ENCODE peak calls at places on chromosomes 7 and 10, in ten cellular contexts. One of them, this sample, is unnamed.
A peak's percentile ranks its signal among the peaks of the same experiment; 100 is the strongest.

GRCh38 chr10:85702768-85703167 is 663.8 kb downstream of the GRID1 start:
- DNase-seq in dorsolateral prefrontal cortex: no peak
- DNase-seq in AG09319: no peak
- DNase-seq in M059J: no peak
- DNase-seq in NCI-H1092 treated with DMSO at 0.1 percent for 48 hours: no peak
- DNase-seq in fibroblast of mammary gland: no peak
- DNase-seq in AG09309: no peak
- DNase-seq in iris pigment epithelial cell: no peak
- DNase-seq in activated T-helper 1 cell treated with anti-CD3 and anti-CD28 coated beads, Interleukin-12 subunit alpha, Interleukin-12 subunit beta, Interleukin-2, Interleukin-4 antibody, amounts not matched to agents 30 ng/mL and 10 ng/mL and 1 ng/mL, durations not matched to agents 14 hours and 24 hours and 36 hours: no peak
- DNase-seq in mucosa of gallbladder: no peak
- DNase-seq in this sample: no peak

GRCh38 chr7:127717502-127718125 is 65.6 kb downstream of the SND1 start:
- DNase-seq in dorsolateral prefrontal cortex: no peak
- DNase-seq in AG09319: no peak
- DNase-seq in M059J: peak; percentile 48
- DNase-seq in NCI-H1092 treated with DMSO at 0.1 percent for 48 hours: no peak
- DNase-seq in fibroblast of mammary gland: no peak
- DNase-seq in AG09309: no peak
- DNase-seq in iris pigment epithelial cell: peak; percentile 11
- DNase-seq in activated T-helper 1 cell treated with anti-CD3 and anti-CD28 coated beads, Interleukin-12 subunit alpha, Interleukin-12 subunit beta, Interleukin-2, Interleukin-4 antibody, amounts not matched to agents 30 ng/mL and 10 ng/mL and 1 ng/mL, durations not matched to agents 14 hours and 24 hours and 36 hours: no peak
- DNase-seq in mucosa of gallbladder: no peak
- DNase-seq in this sample: peak; percentile 61

GRCh38 chr10:101780818-101781654 is 2.2 kb downstream of the NPM3 start:
- DNase-seq in dorsolateral prefrontal cortex: peak; percentile 69
- DNase-seq in AG09319: peak; percentile 12
- DNase-seq in M059J: peak; percentile 61
- DNase-seq in NCI-H1092 treated with DMSO at 0.1 percent for 48 hours: peak; percentile 15
- DNase-seq in fibroblast of mammary gland: peak; percentile 61
- DNase-seq in AG09309: no peak
- DNase-seq in iris pigment epithelial cell: peak; percentile 59
- DNase-seq in activated T-helper 1 cell treated with anti-CD3 and anti-CD28 coated beads, Interleukin-12 subunit alpha, Interleukin-12 subunit beta, Interleukin-2, Interleukin-4 antibody, amounts not matched to agents 30 ng/mL and 10 ng/mL and 1 ng/mL, durations not matched to agents 14 hours and 24 hours and 36 hours: peak; percentile 65
- DNase-seq in mucosa of gallbladder: peak; percentile 59
- DNase-seq in this sample: peak; percentile 78

GRCh38 chr10:96259150-96259549 is 12.2 kb downstream of the BLNK start:
- DNase-seq in dorsolateral prefrontal cortex: no peak
- DNase-seq in AG09319: no peak
- DNase-seq in M059J: no peak
- DNase-seq in NCI-H1092 treated with DMSO at 0.1 percent for 48 hours: no peak
- DNase-seq in fibroblast of mammary gland: no peak
- DNase-seq in AG09309: no peak
- DNase-seq in iris pigment epithelial cell: no peak
- DNase-seq in activated T-helper 1 cell treated with anti-CD3 and anti-CD28 coated beads, Interleukin-12 subunit alpha, Interleukin-12 subunit beta, Interleukin-2, Interleukin-4 antibody, amounts not matched to agents 30 ng/mL and 10 ng/mL and 1 ng/mL, durations not matched to agents 14 hours and 24 hours and 36 hours: no peak
- DNase-seq in mucosa of gallbladder: no peak
- DNase-seq in this sample: no peak

GRCh38 chr10:121078672-121079102 is 227.5 kb downstream of the WDR11 start:
- DNase-seq in dorsolateral prefrontal cortex: no peak
- DNase-seq in AG09319: no peak
- DNase-seq in M059J: peak; percentile 75
- DNase-seq in NCI-H1092 treated with DMSO at 0.1 percent for 48 hours: no peak
- DNase-seq in fibroblast of mammary gland: no peak
- DNase-seq in AG09309: no peak
- DNase-seq in iris pigment epithelial cell: no peak
- DNase-seq in activated T-helper 1 cell treated with anti-CD3 and anti-CD28 coated beads, Interleukin-12 subunit alpha, Interleukin-12 subunit beta, Interleukin-2, Interleukin-4 antibody, amounts not matched to agents 30 ng/mL and 10 ng/mL and 1 ng/mL, durations not matched to agents 14 hours and 24 hours and 36 hours: no peak
- DNase-seq in mucosa of gallbladder: no peak
- DNase-seq in this sample: no peak

GRCh38 chr10:89138755-89139154 is 68.4 kb downstream of the CH25H start:
- DNase-seq in dorsolateral prefrontal cortex: no peak
- DNase-seq in AG09319: no peak
- DNase-seq in M059J: no peak
- DNase-seq in NCI-H1092 treated with DMSO at 0.1 percent for 48 hours: no peak
- DNase-seq in fibroblast of mammary gland: no peak
- DNase-seq in AG09309: no peak
- DNase-seq in iris pigment epithelial cell: no peak
- DNase-seq in activated T-helper 1 cell treated with anti-CD3 and anti-CD28 coated beads, Interleukin-12 subunit alpha, Interleukin-12 subunit beta, Interleukin-2, Interleukin-4 antibody, amounts not matched to agents 30 ng/mL and 10 ng/mL and 1 ng/mL, durations not matched to agents 14 hours and 24 hours and 36 hours: no peak
- DNase-seq in mucosa of gallbladder: no peak
- DNase-seq in this sample: no peak

GRCh38 chr10:115981056-115981455 is 291.9 kb downstream of the GFRA1 start:
- DNase-seq in dorsolateral prefrontal cortex: no peak
- DNase-seq in AG09319: no peak
- DNase-seq in M059J: no peak
- DNase-seq in NCI-H1092 treated with DMSO at 0.1 percent for 48 hours: peak; percentile 24
- DNase-seq in fibroblast of mammary gland: no peak
- DNase-seq in AG09309: no peak
- DNase-seq in iris pigment epithelial cell: peak; percentile 23
- DNase-seq in activated T-helper 1 cell treated with anti-CD3 and anti-CD28 coated beads, Interleukin-12 subunit alpha, Interleukin-12 subunit beta, Interleukin-2, Interleukin-4 antibody, amounts not matched to agents 30 ng/mL and 10 ng/mL and 1 ng/mL, durations not matched to agents 14 hours and 24 hours and 36 hours: no peak
- DNase-seq in mucosa of gallbladder: no peak
- DNase-seq in this sample: no peak

GRCh38 chr7:138435231-138435919 is 24.7 kb upstream of the TRIM24 start:
- DNase-seq in dorsolateral prefrontal cortex: no peak
- DNase-seq in AG09319: no peak
- DNase-seq in M059J: no peak
- DNase-seq in NCI-H1092 treated with DMSO at 0.1 percent for 48 hours: no peak
- DNase-seq in fibroblast of mammary gland: no peak
- DNase-seq in AG09309: no peak
- DNase-seq in iris pigment epithelial cell: no peak
- DNase-seq in activated T-helper 1 cell treated with anti-CD3 and anti-CD28 coated beads, Interleukin-12 subunit alpha, Interleukin-12 subunit beta, Interleukin-2, Interleukin-4 antibody, amounts not matched to agents 30 ng/mL and 10 ng/mL and 1 ng/mL, durations not matched to agents 14 hours and 24 hours and 36 hours: no peak
- DNase-seq in mucosa of gallbladder: no peak
- DNase-seq in this sample: no peak

GRCh38 chr10:12656518-12657142 is 307.3 kb downstream of the CAMK1D start:
- DNase-seq in dorsolateral prefrontal cortex: no peak
- DNase-seq in AG09319: peak; percentile 32
- DNase-seq in M059J: peak; percentile 32
- DNase-seq in NCI-H1092 treated with DMSO at 0.1 percent for 48 hours: peak; percentile 66
- DNase-seq in fibroblast of mammary gland: peak; percentile 72
- DNase-seq in AG09309: peak; percentile 35
- DNase-seq in iris pigment epithelial cell: peak; percentile 75
- DNase-seq in activated T-helper 1 cell treated with anti-CD3 and anti-CD28 coated beads, Interleukin-12 subunit alpha, Interleukin-12 subunit beta, Interleukin-2, Interleukin-4 antibody, amounts not matched to agents 30 ng/mL and 10 ng/mL and 1 ng/mL, durations not matched to agents 14 hours and 24 hours and 36 hours: peak; percentile 6
- DNase-seq in mucosa of gallbladder: no peak
- DNase-seq in this sample: peak; percentile 53

GRCh38 chr10:14487511-14487909 is 156.8 kb upstream of the FRMD4A start:
- DNase-seq in dorsolateral prefrontal cortex: no peak
- DNase-seq in AG09319: no peak
- DNase-seq in M059J: peak; percentile 68
- DNase-seq in NCI-H1092 treated with DMSO at 0.1 percent for 48 hours: no peak
- DNase-seq in fibroblast of mammary gland: peak; percentile 16
- DNase-seq in AG09309: no peak
- DNase-seq in iris pigment epithelial cell: peak; percentile 55
- DNase-seq in activated T-helper 1 cell treated with anti-CD3 and anti-CD28 coated beads, Interleukin-12 subunit alpha, Interleukin-12 subunit beta, Interleukin-2, Interleukin-4 antibody, amounts not matched to agents 30 ng/mL and 10 ng/mL and 1 ng/mL, durations not matched to agents 14 hours and 24 hours and 36 hours: no peak
- DNase-seq in mucosa of gallbladder: no peak
- DNase-seq in this sample: no peak

GRCh38 chr10:60413306-60414012 is 23.8 kb upstream of the ANK3 start:
- DNase-seq in dorsolateral prefrontal cortex: no peak
- DNase-seq in AG09319: no peak
- DNase-seq in M059J: no peak
- DNase-seq in NCI-H1092 treated with DMSO at 0.1 percent for 48 hours: no peak
- DNase-seq in fibroblast of mammary gland: no peak
- DNase-seq in AG09309: no peak
- DNase-seq in iris pigment epithelial cell: no peak
- DNase-seq in activated T-helper 1 cell treated with anti-CD3 and anti-CD28 coated beads, Interleukin-12 subunit alpha, Interleukin-12 subunit beta, Interleukin-2, Interleukin-4 antibody, amounts not matched to agents 30 ng/mL and 10 ng/mL and 1 ng/mL, durations not matched to agents 14 hours and 24 hours and 36 hours: no peak
- DNase-seq in mucosa of gallbladder: no peak
- DNase-seq in this sample: no peak

GRCh38 chr10:61376377-61376776 is 76.8 kb downstream of the TMEM26 start:
- DNase-seq in dorsolateral prefrontal cortex: no peak
- DNase-seq in AG09319: no peak
- DNase-seq in M059J: no peak
- DNase-seq in NCI-H1092 treated with DMSO at 0.1 percent for 48 hours: no peak
- DNase-seq in fibroblast of mammary gland: no peak
- DNase-seq in AG09309: no peak
- DNase-seq in iris pigment epithelial cell: no peak
- DNase-seq in activated T-helper 1 cell treated with anti-CD3 and anti-CD28 coated beads, Interleukin-12 subunit alpha, Interleukin-12 subunit beta, Interleukin-2, Interleukin-4 antibody, amounts not matched to agents 30 ng/mL and 10 ng/mL and 1 ng/mL, durations not matched to agents 14 hours and 24 hours and 36 hours: no peak
- DNase-seq in mucosa of gallbladder: no peak
- DNase-seq in this sample: no peak

GRCh38 chr7:112124367-112124766 is 81.8 kb downstream of the DOCK4 start:
- DNase-seq in dorsolateral prefrontal cortex: no peak
- DNase-seq in AG09319: no peak
- DNase-seq in M059J: no peak
- DNase-seq in NCI-H1092 treated with DMSO at 0.1 percent for 48 hours: no peak
- DNase-seq in fibroblast of mammary gland: no peak
- DNase-seq in AG09309: no peak
- DNase-seq in iris pigment epithelial cell: no peak
- DNase-seq in activated T-helper 1 cell treated with anti-CD3 and anti-CD28 coated beads, Interleukin-12 subunit alpha, Interleukin-12 subunit beta, Interleukin-2, Interleukin-4 antibody, amounts not matched to agents 30 ng/mL and 10 ng/mL and 1 ng/mL, durations not matched to agents 14 hours and 24 hours and 36 hours: no peak
- DNase-seq in mucosa of gallbladder: no peak
- DNase-seq in this sample: no peak

GRCh38 chr10:6530211-6530840 is 49.8 kb downstream of the PRKCQ start:
- DNase-seq in dorsolateral prefrontal cortex: no peak
- DNase-seq in AG09319: no peak
- DNase-seq in M059J: no peak
- DNase-seq in NCI-H1092 treated with DMSO at 0.1 percent for 48 hours: no peak
- DNase-seq in fibroblast of mammary gland: no peak
- DNase-seq in AG09309: no peak
- DNase-seq in iris pigment epithelial cell: no peak
- DNase-seq in activated T-helper 1 cell treated with anti-CD3 and anti-CD28 coated beads, Interleukin-12 subunit alpha, Interleukin-12 subunit beta, Interleukin-2, Interleukin-4 antibody, amounts not matched to agents 30 ng/mL and 10 ng/mL and 1 ng/mL, durations not matched to agents 14 hours and 24 hours and 36 hours: peak; percentile 78
- DNase-seq in mucosa of gallbladder: peak; percentile 50
- DNase-seq in this sample: no peak

GRCh38 chr10:132422931-132423813 is 26.2 kb downstream of the PWWP2B start:
- DNase-seq in dorsolateral prefrontal cortex: no peak
- DNase-seq in AG09319: no peak
- DNase-seq in M059J: no peak
- DNase-seq in NCI-H1092 treated with DMSO at 0.1 percent for 48 hours: peak; percentile 32
- DNase-seq in fibroblast of mammary gland: no peak
- DNase-seq in AG09309: no peak
- DNase-seq in iris pigment epithelial cell: no peak
- DNase-seq in activated T-helper 1 cell treated with anti-CD3 and anti-CD28 coated beads, Interleukin-12 subunit alpha, Interleukin-12 subunit beta, Interleukin-2, Interleukin-4 antibody, amounts not matched to agents 30 ng/mL and 10 ng/mL and 1 ng/mL, durations not matched to agents 14 hours and 24 hours and 36 hours: no peak
- DNase-seq in mucosa of gallbladder: no peak
- DNase-seq in this sample: no peak

GRCh38 chr10:100979821-100980272 is 7.5 kb downstream of the MRPL43 start:
- DNase-seq in dorsolateral prefrontal cortex: no peak
- DNase-seq in AG09319: no peak
- DNase-seq in M059J: no peak
- DNase-seq in NCI-H1092 treated with DMSO at 0.1 percent for 48 hours: no peak
- DNase-seq in fibroblast of mammary gland: no peak
- DNase-seq in AG09309: no peak
- DNase-seq in iris pigment epithelial cell: no peak
- DNase-seq in activated T-helper 1 cell treated with anti-CD3 and anti-CD28 coated beads, Interleukin-12 subunit alpha, Interleukin-12 subunit beta, Interleukin-2, Interleukin-4 antibody, amounts not matched to agents 30 ng/mL and 10 ng/mL and 1 ng/mL, durations not matched to agents 14 hours and 24 hours and 36 hours: no peak
- DNase-seq in mucosa of gallbladder: no peak
- DNase-seq in this sample: no peak

GRCh38 chr10:3761111-3761686 is 23.8 kb downstream of the KLF6 start:
- DNase-seq in dorsolateral prefrontal cortex: no peak
- DNase-seq in AG09319: no peak
- DNase-seq in M059J: peak; percentile 59
- DNase-seq in NCI-H1092 treated with DMSO at 0.1 percent for 48 hours: no peak
- DNase-seq in fibroblast of mammary gland: no peak
- DNase-seq in AG09309: no peak
- DNase-seq in iris pigment epithelial cell: peak; percentile 31
- DNase-seq in activated T-helper 1 cell treated with anti-CD3 and anti-CD28 coated beads, Interleukin-12 subunit alpha, Interleukin-12 subunit beta, Interleukin-2, Interleukin-4 antibody, amounts not matched to agents 30 ng/mL and 10 ng/mL and 1 ng/mL, durations not matched to agents 14 hours and 24 hours and 36 hours: no peak
- DNase-seq in mucosa of gallbladder: peak; percentile 9
- DNase-seq in this sample: peak; percentile 70

GRCh38 chr10:110530131-110530831 is 32.6 kb downstream of the DUSP5 start:
- DNase-seq in dorsolateral prefrontal cortex: no peak
- DNase-seq in AG09319: no peak
- DNase-seq in M059J: peak; percentile 67
- DNase-seq in NCI-H1092 treated with DMSO at 0.1 percent for 48 hours: no peak
- DNase-seq in fibroblast of mammary gland: peak; percentile 73
- DNase-seq in AG09309: no peak
- DNase-seq in iris pigment epithelial cell: peak; percentile 80
- DNase-seq in activated T-helper 1 cell treated with anti-CD3 and anti-CD28 coated beads, Interleukin-12 subunit alpha, Interleukin-12 subunit beta, Interleukin-2, Interleukin-4 antibody, amounts not matched to agents 30 ng/mL and 10 ng/mL and 1 ng/mL, durations not matched to agents 14 hours and 24 hours and 36 hours: no peak
- DNase-seq in mucosa of gallbladder: no peak
- DNase-seq in this sample: peak; percentile 87

GRCh38 chr10:128324058-128324457 is 197.8 kb upstream of the MKI67 start:
- DNase-seq in dorsolateral prefrontal cortex: no peak
- DNase-seq in AG09319: no peak
- DNase-seq in M059J: no peak
- DNase-seq in NCI-H1092 treated with DMSO at 0.1 percent for 48 hours: peak; percentile 50
- DNase-seq in fibroblast of mammary gland: no peak
- DNase-seq in AG09309: no peak
- DNase-seq in iris pigment epithelial cell: no peak
- DNase-seq in activated T-helper 1 cell treated with anti-CD3 and anti-CD28 coated beads, Interleukin-12 subunit alpha, Interleukin-12 subunit beta, Interleukin-2, Interleukin-4 antibody, amounts not matched to agents 30 ng/mL and 10 ng/mL and 1 ng/mL, durations not matched to agents 14 hours and 24 hours and 36 hours: no peak
- DNase-seq in mucosa of gallbladder: no peak
- DNase-seq in this sample: no peak

GRCh38 chr10:122164815-122165491 is 106.1 kb upstream of the BTBD16 start:
- DNase-seq in dorsolateral prefrontal cortex: no peak
- DNase-seq in AG09319: no peak
- DNase-seq in M059J: no peak
- DNase-seq in NCI-H1092 treated with DMSO at 0.1 percent for 48 hours: no peak
- DNase-seq in fibroblast of mammary gland: no peak
- DNase-seq in AG09309: no peak
- DNase-seq in iris pigment epithelial cell: no peak
- DNase-seq in activated T-helper 1 cell treated with anti-CD3 and anti-CD28 coated beads, Interleukin-12 subunit alpha, Interleukin-12 subunit beta, Interleukin-2, Interleukin-4 antibody, amounts not matched to agents 30 ng/mL and 10 ng/mL and 1 ng/mL, durations not matched to agents 14 hours and 24 hours and 36 hours: no peak
- DNase-seq in mucosa of gallbladder: peak; percentile 48
- DNase-seq in this sample: no peak

GRCh38 chr7:101519324-101520017 is 109.6 kb downstream of the MYL10 start:
- DNase-seq in dorsolateral prefrontal cortex: no peak
- DNase-seq in AG09319: peak; percentile 87
- DNase-seq in M059J: peak; percentile 82
- DNase-seq in NCI-H1092 treated with DMSO at 0.1 percent for 48 hours: no peak
- DNase-seq in fibroblast of mammary gland: peak; percentile 78
- DNase-seq in AG09309: peak; percentile 57
- DNase-seq in iris pigment epithelial cell: peak; percentile 40
- DNase-seq in activated T-helper 1 cell treated with anti-CD3 and anti-CD28 coated beads, Interleukin-12 subunit alpha, Interleukin-12 subunit beta, Interleukin-2, Interleukin-4 antibody, amounts not matched to agents 30 ng/mL and 10 ng/mL and 1 ng/mL, durations not matched to agents 14 hours and 24 hours and 36 hours: no peak
- DNase-seq in mucosa of gallbladder: no peak
- DNase-seq in this sample: peak; percentile 77

GRCh38 chr7:50793115-50793946 is 10.6 kb upstream of the GRB10 start:
- DNase-seq in dorsolateral prefrontal cortex: no peak
- DNase-seq in AG09319: no peak
- DNase-seq in M059J: no peak
- DNase-seq in NCI-H1092 treated with DMSO at 0.1 percent for 48 hours: no peak
- DNase-seq in fibroblast of mammary gland: peak; percentile 40
- DNase-seq in AG09309: no peak
- DNase-seq in iris pigment epithelial cell: peak; percentile 64
- DNase-seq in activated T-helper 1 cell treated with anti-CD3 and anti-CD28 coated beads, Interleukin-12 subunit alpha, Interleukin-12 subunit beta, Interleukin-2, Interleukin-4 antibody, amounts not matched to agents 30 ng/mL and 10 ng/mL and 1 ng/mL, durations not matched to agents 14 hours and 24 hours and 36 hours: peak; percentile 9
- DNase-seq in mucosa of gallbladder: peak; percentile 68
- DNase-seq in this sample: peak; percentile 57

GRCh38 chr7:105652359-105652993 is 71.2 kb upstream of the EFCAB10 start:
- DNase-seq in dorsolateral prefrontal cortex: peak; percentile 85
- DNase-seq in AG09319: peak; percentile 52
- DNase-seq in M059J: peak; percentile 62
- DNase-seq in NCI-H1092 treated with DMSO at 0.1 percent for 48 hours: peak; percentile 84
- DNase-seq in fibroblast of mammary gland: peak; percentile 72
- DNase-seq in AG09309: peak; percentile 40
- DNase-seq in iris pigment epithelial cell: peak; percentile 72
- DNase-seq in activated T-helper 1 cell treated with anti-CD3 and anti-CD28 coated beads, Interleukin-12 subunit alpha, Interleukin-12 subunit beta, Interleukin-2, Interleukin-4 antibody, amounts not matched to agents 30 ng/mL and 10 ng/mL and 1 ng/mL, durations not matched to agents 14 hours and 24 hours and 36 hours: peak; percentile 41
- DNase-seq in mucosa of gallbladder: peak; percentile 78
- DNase-seq in this sample: peak; percentile 71

This sample was measured in ELR.